ENCODE peak calls at places on chromosomes 13 and 19, in four cellular contexts. One of them, this sample, is unnamed.

GRCh38 chr19:34733266-34733825 is 697 bp upstream of the ZNF181 start:
- DNase-seq in esophagus muscularis mucosa: no peak
- DNase-seq in transverse colon: no peak
- DNase-seq in neural progenitor cell: peak; percentile 62
- DNase-seq in this sample: peak; percentile 51

GRCh38 chr13:53605306-53605705 is 576.7 kb downstream of the OLFM4 start:
- DNase-seq in esophagus muscularis mucosa: no peak
- DNase-seq in neural progenitor cell: no peak
- DNase-seq in transverse colon: no peak
- DNase-seq in this sample: no peak

GRCh38 chr13:65932587-65933239 is 1297.4 kb downstream of the PCDH9 start:
- DNase-seq in neural progenitor cell: no peak
- DNase-seq in transverse colon: no peak
- DNase-seq in esophagus muscularis mucosa: no peak
- DNase-seq in this sample: no peak

GRCh38 chr13:45941261-45941660 is 89.7 kb upstream of the SIAH3 start:
- DNase-seq in esophagus muscularis mucosa: no peak
- DNase-seq in transverse colon: no peak
- DNase-seq in neural progenitor cell: no peak
- DNase-seq in this sample: no peak

GRCh38 chr13:41427700-41428099 is 29.6 kb upstream of the RGCC start:
- DNase-seq in neural progenitor cell: no peak
- DNase-seq in transverse colon: no peak
- DNase-seq in esophagus muscularis mucosa: no peak
- DNase-seq in this sample: no peak

GRCh38 chr13:106391271-106391670 is 144.2 kb downstream of the EFNB2 start:
- DNase-seq in transverse colon: no peak
- DNase-seq in neural progenitor cell: no peak
- DNase-seq in esophagus muscularis mucosa: no peak
- DNase-seq in this sample: no peak

GRCh38 chr19:5957132-5957531 is 20.8 kb downstream of the RANBP3 start:
- DNase-seq in transverse colon: no peak
- DNase-seq in neural progenitor cell: no peak
- DNase-seq in esophagus muscularis mucosa: no peak
- DNase-seq in this sample: no peak

GRCh38 chr19:1707240-1707639 is 46.1 kb upstream of the ONECUT3 start:
- DNase-seq in transverse colon: no peak
- DNase-seq in esophagus muscularis mucosa: no peak
- DNase-seq in neural progenitor cell: no peak
- DNase-seq in this sample: no peak

GRCh38 chr19:33722456-33723239 is 74.0 kb upstream of the KCTD15 start:
- DNase-seq in transverse colon: no peak
- DNase-seq in esophagus muscularis mucosa: no peak
- DNase-seq in neural progenitor cell: no peak
- DNase-seq in this sample: no peak

GRCh38 chr13:29924482-29924884 is 74.1 kb upstream of the UBL3 start:
- DNase-seq in esophagus muscularis mucosa: no peak
- DNase-seq in transverse colon: no peak
- DNase-seq in neural progenitor cell: no peak
- DNase-seq in this sample: no peak

GRCh38 chr19:39413269-39413902 is 917 bp downstream of the PLEKHG2 start:
- DNase-seq in transverse colon: peak; percentile 58
- DNase-seq in esophagus muscularis mucosa: no peak
- DNase-seq in neural progenitor cell: peak; percentile 87
- DNase-seq in this sample: peak; percentile 70

GRCh38 chr19:39412867-39413268 is 399 bp downstream of the PLEKHG2 start:
- DNase-seq in transverse colon: no peak
- DNase-seq in esophagus muscularis mucosa: no peak
- DNase-seq in neural progenitor cell: no peak
- DNase-seq in this sample: no peak

GRCh38 chr19:39412100-39412866 is at the start of gene PLEKHG2:
- DNase-seq in neural progenitor cell: peak; percentile 100
- DNase-seq in esophagus muscularis mucosa: peak; percentile 100
- DNase-seq in transverse colon: peak; percentile 97
- DNase-seq in this sample: peak; percentile 98

GRCh38 chr19:39415111-39416046 is 2.9 kb downstream of the PLEKHG2 start:
- DNase-seq in neural progenitor cell: no peak
- DNase-seq in esophagus muscularis mucosa: no peak
- DNase-seq in transverse colon: no peak
- DNase-seq in this sample: no peak

GRCh38 chr19:39413903-39414608 is 1.6 kb downstream of the PLEKHG2 start:
- DNase-seq in esophagus muscularis mucosa: no peak
- DNase-seq in transverse colon: peak; percentile 31
- DNase-seq in neural progenitor cell: peak; percentile 60
- DNase-seq in this sample: peak; percentile 55
- TF ChIP-seq CTCF in esophagus muscularis mucosa: no peak
- TF ChIP-seq CTCF in transverse colon: no peak
- TF ChIP-seq CTCF in neural progenitor cell: peak; percentile 19
- TF ChIP-seq CTCF in this sample: peak; percentile 13

GRCh38 chr13:25920931-25921330 is 130.9 kb downstream of the SHISA2 start:
- DNase-seq in esophagus muscularis mucosa: no peak
- DNase-seq in transverse colon: no peak
- DNase-seq in neural progenitor cell: no peak
- DNase-seq in this sample: no peak
- TF ChIP-seq CTCF in esophagus muscularis mucosa: no peak
- TF ChIP-seq CTCF in transverse colon: no peak
- TF ChIP-seq CTCF in neural progenitor cell: no peak
- TF ChIP-seq CTCF in this sample: no peak

GRCh38 chr19:50874185-50874584 is 946 bp downstream of the KLK2 start:
- DNase-seq in esophagus muscularis mucosa: no peak
- DNase-seq in neural progenitor cell: no peak
- DNase-seq in transverse colon: no peak
- DNase-seq in this sample: no peak

GRCh38 chr19:50869479-50869878 is 3.8 kb upstream of the KLK2 start:
- DNase-seq in transverse colon: no peak
- DNase-seq in esophagus muscularis mucosa: no peak
- DNase-seq in neural progenitor cell: no peak
- DNase-seq in this sample: no peak

GRCh38 chr19:50870417-50871089 is 2.7 kb upstream of the KLK2 start:
- DNase-seq in neural progenitor cell: peak; percentile 5
- DNase-seq in esophagus muscularis mucosa: no peak
- DNase-seq in transverse colon: no peak
- DNase-seq in this sample: no peak

GRCh38 chr19:50875795-50876422 is 2.7 kb downstream of the KLK2 start:
- DNase-seq in neural progenitor cell: no peak
- DNase-seq in esophagus muscularis mucosa: no peak
- DNase-seq in transverse colon: no peak
- DNase-seq in this sample: no peak

DNA sequence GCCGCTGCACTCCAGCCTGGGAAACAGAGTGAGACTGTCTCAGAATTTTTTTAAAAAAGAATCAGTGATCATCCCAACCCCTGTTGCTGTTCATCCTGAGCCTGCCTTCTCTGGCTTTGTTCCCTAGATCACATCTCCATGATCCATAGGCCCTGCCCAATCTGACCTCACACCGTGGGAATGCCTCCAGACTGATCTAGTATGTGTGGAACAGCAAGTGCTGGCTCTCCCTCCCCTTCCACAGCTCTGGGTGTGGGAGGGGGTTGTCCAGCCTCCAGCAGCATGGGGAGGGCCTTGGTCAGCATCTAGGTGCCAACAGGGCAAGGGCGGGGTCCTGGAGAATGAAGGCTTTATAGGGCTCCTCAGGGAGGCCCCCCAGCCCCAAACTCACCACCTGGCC is at the start of gene KLK2:
- DNase-seq in transverse colon: no peak
- DNase-seq in esophagus muscularis mucosa: no peak
- DNase-seq in neural progenitor cell: no peak
- DNase-seq in this sample: no peak
- TF ChIP-seq CTCF in transverse colon: no peak
- TF ChIP-seq CTCF in esophagus muscularis mucosa: no peak
- TF ChIP-seq CTCF in neural progenitor cell: no peak
- TF ChIP-seq CTCF in this sample: no peak

GRCh38 chr19:19410553-19411550 is 5.4 kb downstream of the GATAD2A start:
- DNase-seq in transverse colon: no peak
- DNase-seq in neural progenitor cell: no peak
- DNase-seq in esophagus muscularis mucosa: no peak
- DNase-seq in this sample: no peak
- TF ChIP-seq CTCF in transverse colon: no peak
- TF ChIP-seq CTCF in neural progenitor cell: no peak
- TF ChIP-seq CTCF in esophagus muscularis mucosa: no peak
- TF ChIP-seq CTCF in this sample: no peak

GRCh38 chr13:60335531-60335930 is 61.5 kb upstream of the TDRD3 start:
- DNase-seq in esophagus muscularis mucosa: no peak
- DNase-seq in neural progenitor cell: peak; percentile 10
- DNase-seq in transverse colon: no peak
- DNase-seq in this sample: no peak
- TF ChIP-seq CTCF in esophagus muscularis mucosa: peak; percentile 24
- TF ChIP-seq CTCF in neural progenitor cell: peak; percentile 73
- TF ChIP-seq CTCF in transverse colon: peak; percentile 49
- TF ChIP-seq CTCF in this sample: peak; percentile 77

GRCh38 chr19:9323919-9324583 is at the start of gene ZNF559:
- DNase-seq in neural progenitor cell: peak; percentile 97
- DNase-seq in esophagus muscularis mucosa: peak; percentile 98
- DNase-seq in transverse colon: peak; percentile 94
- DNase-seq in this sample: peak; percentile 79
- TF ChIP-seq CTCF in neural progenitor cell: peak; percentile 52
- TF ChIP-seq CTCF in esophagus muscularis mucosa: peak; percentile 16
- TF ChIP-seq CTCF in transverse colon: peak; percentile 26
- TF ChIP-seq CTCF in this sample: peak; percentile 35

GRCh38 chr13:69935043-69935442 is 172.6 kb upstream of the ATXN8OS start:
- DNase-seq in transverse colon: no peak
- DNase-seq in neural progenitor cell: no peak
- DNase-seq in esophagus muscularis mucosa: no peak
- DNase-seq in this sample: no peak
- TF ChIP-seq CTCF in transverse colon: no peak
- TF ChIP-seq CTCF in neural progenitor cell: peak; percentile 37
- TF ChIP-seq CTCF in esophagus muscularis mucosa: no peak
- TF ChIP-seq CTCF in this sample: peak; percentile 72

GRCh38 chr13:101149735-101150380 is 266.4 kb downstream of the NALCN start:
- DNase-seq in neural progenitor cell: peak; percentile 62
- DNase-seq in esophagus muscularis mucosa: no peak
- DNase-seq in transverse colon: no peak
- DNase-seq in this sample: peak; percentile 26

GRCh38 chr13:101146101-101146898 is 270.0 kb downstream of the NALCN start:
- DNase-seq in transverse colon: no peak
- DNase-seq in neural progenitor cell: no peak
- DNase-seq in esophagus muscularis mucosa: no peak
- DNase-seq in this sample: no peak

GRCh38 chr13:101140936-101141335 is 275.4 kb downstream of the NALCN start:
- DNase-seq in transverse colon: no peak
- DNase-seq in neural progenitor cell: no peak
- DNase-seq in esophagus muscularis mucosa: no peak
- DNase-seq in this sample: no peak

GRCh38 chr13:101140087-101140770 is 276.1 kb downstream of the NALCN start:
- DNase-seq in esophagus muscularis mucosa: no peak
- DNase-seq in transverse colon: no peak
- DNase-seq in neural progenitor cell: no peak
- DNase-seq in this sample: no peak

DNA sequence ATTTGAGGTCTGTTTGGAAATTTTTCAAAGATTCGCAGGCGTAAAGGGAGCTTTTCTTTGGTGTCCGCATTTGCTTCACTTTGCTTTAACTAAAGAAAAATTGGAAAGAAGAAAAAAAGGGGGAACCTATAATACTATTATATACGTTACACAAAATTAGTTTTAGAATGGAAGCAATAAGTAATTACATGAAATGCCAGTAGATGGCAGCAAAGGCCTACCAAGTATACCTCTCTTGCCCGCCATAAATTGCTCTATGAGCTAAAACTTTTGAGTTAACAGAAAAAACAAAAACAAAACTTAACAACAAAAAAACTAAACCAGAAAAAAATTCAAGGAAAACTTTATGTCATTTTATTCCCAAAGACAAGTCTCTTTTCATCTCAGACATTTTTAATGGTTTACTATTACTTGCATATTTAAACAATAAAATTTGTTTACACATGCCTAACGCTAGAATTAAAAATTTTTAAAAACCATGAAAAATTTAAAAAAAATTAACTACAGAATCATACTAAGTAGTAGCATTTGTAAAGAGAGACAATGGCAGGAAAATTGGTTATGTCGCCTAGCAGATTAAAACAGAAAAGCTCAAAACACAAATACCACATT is 271.4 kb downstream of the NALCN start:
- DNase-seq in esophagus muscularis mucosa: no peak
- DNase-seq in transverse colon: no peak
- DNase-seq in neural progenitor cell: peak; percentile 72
- DNase-seq in this sample: peak; percentile 21
- TF ChIP-seq CTCF in esophagus muscularis mucosa: peak; percentile 62
- TF ChIP-seq CTCF in transverse colon: peak; percentile 65
- TF ChIP-seq CTCF in neural progenitor cell: peak; percentile 87
- TF ChIP-seq CTCF in this sample: peak; percentile 66

GRCh38 chr19:55384576-55385235 is 614 bp upstream of the TMEM238 start:
- DNase-seq in transverse colon: peak; percentile 42
- DNase-seq in esophagus muscularis mucosa: no peak
- DNase-seq in neural progenitor cell: no peak
- DNase-seq in this sample: no peak

GRCh38 chr19:55383279-55383788 is 758 bp downstream of the TMEM238 start:
- DNase-seq in transverse colon: peak; percentile 30
- DNase-seq in esophagus muscularis mucosa: no peak
- DNase-seq in neural progenitor cell: no peak
- DNase-seq in this sample: no peak

GRCh38 chr19:55385236-55385748 is 440 bp upstream of the RPL28 start:
- DNase-seq in transverse colon: peak; percentile 96
- DNase-seq in neural progenitor cell: peak; percentile 98
- DNase-seq in esophagus muscularis mucosa: peak; percentile 99
- DNase-seq in this sample: peak; percentile 94

GRCh38 chr19:55382522-55383054 is 1.5 kb downstream of the TMEM238 start:
- DNase-seq in transverse colon: no peak
- DNase-seq in esophagus muscularis mucosa: no peak
- DNase-seq in neural progenitor cell: no peak
- DNase-seq in this sample: no peak

DNA sequence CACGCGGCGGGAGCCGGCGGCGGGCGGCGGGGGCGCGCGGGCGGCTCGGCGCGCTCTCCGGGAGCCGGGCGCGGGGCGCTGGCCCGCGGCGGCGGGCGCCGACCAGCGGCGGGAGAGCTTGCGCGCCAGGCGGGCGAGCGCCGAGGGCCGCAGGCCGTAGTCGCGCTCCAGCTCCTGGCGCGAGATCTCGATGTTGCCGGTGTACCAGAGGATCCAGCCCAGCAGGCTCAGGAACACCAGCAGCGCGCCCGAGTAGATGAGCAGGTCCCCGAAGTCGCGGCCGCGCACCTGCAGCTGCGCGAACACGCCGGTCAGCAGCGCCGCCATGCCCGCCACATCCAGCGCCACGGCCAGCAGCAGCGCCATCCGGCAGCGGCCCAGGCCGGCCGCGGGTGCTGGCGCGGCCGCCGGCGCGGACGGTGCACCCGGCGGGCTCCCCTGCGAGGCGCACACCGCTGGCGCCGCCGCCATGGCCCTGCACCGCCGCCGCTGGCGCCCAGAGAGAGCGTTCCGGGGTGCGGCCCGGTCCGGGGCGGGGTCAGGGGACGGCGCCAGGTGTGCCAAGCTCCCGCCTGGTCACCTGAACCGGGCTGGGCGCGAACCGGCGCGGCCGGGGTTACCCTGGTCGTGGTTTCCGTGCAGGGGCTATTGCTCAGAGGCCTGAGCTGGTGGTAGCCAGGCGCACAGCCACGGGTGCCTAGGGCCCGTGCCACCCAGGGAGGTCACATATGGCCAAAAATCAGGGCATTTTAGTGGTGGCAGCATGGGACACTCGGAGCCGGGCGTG is at the start of gene TMEM238:
- DNase-seq in neural progenitor cell: peak; percentile 88
- DNase-seq in esophagus muscularis mucosa: no peak
- DNase-seq in transverse colon: peak; percentile 84
- DNase-seq in this sample: peak; percentile 54
- TF ChIP-seq CTCF in neural progenitor cell: no peak
- TF ChIP-seq CTCF in esophagus muscularis mucosa: peak; percentile 50
- TF ChIP-seq CTCF in transverse colon: no peak
- TF ChIP-seq CTCF in this sample: no peak